ENCODE peak calls at places on chromosomes 12 and 14, in seven cellular contexts. One of them, this sample, is unnamed.

GRCh38 chr14:71665157-71665556 is 267.1 kb upstream of the RGS6 start:
- DNase-seq in activated CD8-positive, alpha-beta memory T cell treated with anti-CD3 and anti-CD28 coated beads for 48 hours: no peak
- DNase-seq in stimulated activated naive B cell treated with anti-CD40 and anti-IgM and Interleukin-4, amounts not matched to agents 10 μg/mL and 1 μg/mL and 100 μg/mL, for 72 hours: no peak
- DNase-seq in posterior cingulate gyrus: no peak
- DNase-seq in smooth muscle cell of the brain vasculature: no peak
- DNase-seq in GM20000: no peak
- DNase-seq in GM23338: no peak
- DNase-seq in this sample: no peak

GRCh38 chr14:100537701-100538565 is 49.3 kb downstream of the BEGAIN start:
- DNase-seq in activated CD8-positive, alpha-beta memory T cell treated with anti-CD3 and anti-CD28 coated beads for 48 hours: no peak
- DNase-seq in stimulated activated naive B cell treated with anti-CD40 and anti-IgM and Interleukin-4, amounts not matched to agents 10 μg/mL and 1 μg/mL and 100 μg/mL, for 72 hours: no peak
- DNase-seq in posterior cingulate gyrus: peak; percentile 94
- DNase-seq in smooth muscle cell of the brain vasculature: no peak
- DNase-seq in GM20000: peak; percentile 33
- DNase-seq in GM23338: peak; percentile 52
- DNase-seq in this sample: no peak

GRCh38 chr12:80553316-80553715 is 109.3 kb downstream of the PTPRQ start:
- DNase-seq in activated CD8-positive, alpha-beta memory T cell treated with anti-CD3 and anti-CD28 coated beads for 48 hours: no peak
- DNase-seq in stimulated activated naive B cell treated with anti-CD40 and anti-IgM and Interleukin-4, amounts not matched to agents 10 μg/mL and 1 μg/mL and 100 μg/mL, for 72 hours: no peak
- DNase-seq in posterior cingulate gyrus: no peak
- DNase-seq in smooth muscle cell of the brain vasculature: peak; percentile 36
- DNase-seq in GM20000: no peak
- DNase-seq in GM23338: no peak
- DNase-seq in this sample: no peak

GRCh38 chr12:58358369-58358768 is 417.0 kb downstream of the ATP23 start:
- DNase-seq in activated CD8-positive, alpha-beta memory T cell treated with anti-CD3 and anti-CD28 coated beads for 48 hours: no peak
- DNase-seq in stimulated activated naive B cell treated with anti-CD40 and anti-IgM and Interleukin-4, amounts not matched to agents 10 μg/mL and 1 μg/mL and 100 μg/mL, for 72 hours: no peak
- DNase-seq in posterior cingulate gyrus: no peak
- DNase-seq in smooth muscle cell of the brain vasculature: no peak
- DNase-seq in GM20000: no peak
- DNase-seq in GM23338: no peak
- DNase-seq in this sample: no peak

GRCh38 chr14:35533357-35534129 is 421 bp upstream of the INSM2 start:
- DNase-seq in activated CD8-positive, alpha-beta memory T cell treated with anti-CD3 and anti-CD28 coated beads for 48 hours: peak; percentile 59
- DNase-seq in stimulated activated naive B cell treated with anti-CD40 and anti-IgM and Interleukin-4, amounts not matched to agents 10 μg/mL and 1 μg/mL and 100 μg/mL, for 72 hours: peak; percentile 39
- DNase-seq in posterior cingulate gyrus: peak; percentile 95
- DNase-seq in smooth muscle cell of the brain vasculature: no peak
- DNase-seq in GM20000: peak; percentile 81
- DNase-seq in GM23338: peak; percentile 92
- DNase-seq in this sample: peak; percentile 90

GRCh38 chr14:95363468-95363954 is 43.8 kb upstream of the CLMN start:
- DNase-seq in activated CD8-positive, alpha-beta memory T cell treated with anti-CD3 and anti-CD28 coated beads for 48 hours: no peak
- DNase-seq in stimulated activated naive B cell treated with anti-CD40 and anti-IgM and Interleukin-4, amounts not matched to agents 10 μg/mL and 1 μg/mL and 100 μg/mL, for 72 hours: no peak
- DNase-seq in posterior cingulate gyrus: no peak
- DNase-seq in smooth muscle cell of the brain vasculature: no peak
- DNase-seq in GM20000: peak; percentile 53
- DNase-seq in GM23338: no peak
- DNase-seq in this sample: no peak

GRCh38 chr14:35337557-35338255 is 45.5 kb downstream of the PSMA6 start:
- DNase-seq in activated CD8-positive, alpha-beta memory T cell treated with anti-CD3 and anti-CD28 coated beads for 48 hours: no peak
- DNase-seq in stimulated activated naive B cell treated with anti-CD40 and anti-IgM and Interleukin-4, amounts not matched to agents 10 μg/mL and 1 μg/mL and 100 μg/mL, for 72 hours: no peak
- DNase-seq in posterior cingulate gyrus: no peak
- DNase-seq in smooth muscle cell of the brain vasculature: no peak
- DNase-seq in GM20000: no peak
- DNase-seq in GM23338: peak; percentile 65
- DNase-seq in this sample: peak; percentile 79

GRCh38 chr14:33567003-33567735 is 383.7 kb downstream of the EGLN3 start:
- DNase-seq in activated CD8-positive, alpha-beta memory T cell treated with anti-CD3 and anti-CD28 coated beads for 48 hours: no peak
- DNase-seq in stimulated activated naive B cell treated with anti-CD40 and anti-IgM and Interleukin-4, amounts not matched to agents 10 μg/mL and 1 μg/mL and 100 μg/mL, for 72 hours: no peak
- DNase-seq in posterior cingulate gyrus: no peak
- DNase-seq in smooth muscle cell of the brain vasculature: no peak
- DNase-seq in GM20000: no peak
- DNase-seq in GM23338: no peak
- DNase-seq in this sample: no peak

GRCh38 chr14:69483765-69484443 is 624 bp upstream of the PLEKHD1 start:
- DNase-seq in activated CD8-positive, alpha-beta memory T cell treated with anti-CD3 and anti-CD28 coated beads for 48 hours: no peak
- DNase-seq in stimulated activated naive B cell treated with anti-CD40 and anti-IgM and Interleukin-4, amounts not matched to agents 10 μg/mL and 1 μg/mL and 100 μg/mL, for 72 hours: no peak
- DNase-seq in posterior cingulate gyrus: peak; percentile 87
- DNase-seq in smooth muscle cell of the brain vasculature: no peak
- DNase-seq in GM20000: peak; percentile 44
- DNase-seq in GM23338: peak; percentile 73
- DNase-seq in this sample: peak; percentile 69

GRCh38 chr12:92721130-92721529 is 18.3 kb downstream of the PLEKHG7 start:
- DNase-seq in activated CD8-positive, alpha-beta memory T cell treated with anti-CD3 and anti-CD28 coated beads for 48 hours: no peak
- DNase-seq in stimulated activated naive B cell treated with anti-CD40 and anti-IgM and Interleukin-4, amounts not matched to agents 10 μg/mL and 1 μg/mL and 100 μg/mL, for 72 hours: no peak
- DNase-seq in posterior cingulate gyrus: no peak
- DNase-seq in smooth muscle cell of the brain vasculature: no peak
- DNase-seq in GM20000: no peak
- DNase-seq in GM23338: no peak
- DNase-seq in this sample: peak; percentile 20

GRCh38 chr14:96261772-96262485 is 5.9 kb downstream of the BDKRB1 start:
- DNase-seq in activated CD8-positive, alpha-beta memory T cell treated with anti-CD3 and anti-CD28 coated beads for 48 hours: no peak
- DNase-seq in stimulated activated naive B cell treated with anti-CD40 and anti-IgM and Interleukin-4, amounts not matched to agents 10 μg/mL and 1 μg/mL and 100 μg/mL, for 72 hours: no peak
- DNase-seq in posterior cingulate gyrus: no peak
- DNase-seq in smooth muscle cell of the brain vasculature: no peak
- DNase-seq in GM20000: no peak
- DNase-seq in GM23338: no peak
- DNase-seq in this sample: no peak

GRCh38 chr14:59478540-59478939 is 5.7 kb downstream of the L3HYPDH start:
- DNase-seq in activated CD8-positive, alpha-beta memory T cell treated with anti-CD3 and anti-CD28 coated beads for 48 hours: no peak
- DNase-seq in stimulated activated naive B cell treated with anti-CD40 and anti-IgM and Interleukin-4, amounts not matched to agents 10 μg/mL and 1 μg/mL and 100 μg/mL, for 72 hours: no peak
- DNase-seq in posterior cingulate gyrus: no peak
- DNase-seq in smooth muscle cell of the brain vasculature: no peak
- DNase-seq in GM20000: no peak
- DNase-seq in GM23338: no peak
- DNase-seq in this sample: no peak

GRCh38 chr12:108126990-108127468 is 2.1 kb upstream of the WSCD2 start:
- DNase-seq in activated CD8-positive, alpha-beta memory T cell treated with anti-CD3 and anti-CD28 coated beads for 48 hours: no peak
- DNase-seq in stimulated activated naive B cell treated with anti-CD40 and anti-IgM and Interleukin-4, amounts not matched to agents 10 μg/mL and 1 μg/mL and 100 μg/mL, for 72 hours: no peak
- DNase-seq in posterior cingulate gyrus: no peak
- DNase-seq in smooth muscle cell of the brain vasculature: no peak
- DNase-seq in GM20000: no peak
- DNase-seq in GM23338: no peak
- DNase-seq in this sample: no peak

GRCh38 chr12:104585448-104586055 is 128.8 kb downstream of the CHST11 start:
- DNase-seq in activated CD8-positive, alpha-beta memory T cell treated with anti-CD3 and anti-CD28 coated beads for 48 hours: no peak
- DNase-seq in stimulated activated naive B cell treated with anti-CD40 and anti-IgM and Interleukin-4, amounts not matched to agents 10 μg/mL and 1 μg/mL and 100 μg/mL, for 72 hours: no peak
- DNase-seq in posterior cingulate gyrus: no peak
- DNase-seq in smooth muscle cell of the brain vasculature: no peak
- DNase-seq in GM20000: no peak
- DNase-seq in GM23338: no peak
- DNase-seq in this sample: no peak

GRCh38 chr12:56684745-56685369 is 3.2 kb downstream of the PTGES3 start:
- DNase-seq in activated CD8-positive, alpha-beta memory T cell treated with anti-CD3 and anti-CD28 coated beads for 48 hours: no peak
- DNase-seq in stimulated activated naive B cell treated with anti-CD40 and anti-IgM and Interleukin-4, amounts not matched to agents 10 μg/mL and 1 μg/mL and 100 μg/mL, for 72 hours: no peak
- DNase-seq in posterior cingulate gyrus: no peak
- DNase-seq in smooth muscle cell of the brain vasculature: no peak
- DNase-seq in GM20000: no peak
- DNase-seq in GM23338: no peak
- DNase-seq in this sample: peak; percentile 45

GRCh38 chr12:1277905-1278304 is 286.9 kb downstream of the ERC1 start:
- DNase-seq in activated CD8-positive, alpha-beta memory T cell treated with anti-CD3 and anti-CD28 coated beads for 48 hours: no peak
- DNase-seq in stimulated activated naive B cell treated with anti-CD40 and anti-IgM and Interleukin-4, amounts not matched to agents 10 μg/mL and 1 μg/mL and 100 μg/mL, for 72 hours: no peak
- DNase-seq in posterior cingulate gyrus: no peak
- DNase-seq in smooth muscle cell of the brain vasculature: no peak
- DNase-seq in GM20000: no peak
- DNase-seq in GM23338: no peak
- DNase-seq in this sample: peak; percentile 19

GRCh38 chr12:29818925-29819324 is 35.2 kb upstream of the TMTC1 start:
- DNase-seq in activated CD8-positive, alpha-beta memory T cell treated with anti-CD3 and anti-CD28 coated beads for 48 hours: no peak
- DNase-seq in stimulated activated naive B cell treated with anti-CD40 and anti-IgM and Interleukin-4, amounts not matched to agents 10 μg/mL and 1 μg/mL and 100 μg/mL, for 72 hours: no peak
- DNase-seq in posterior cingulate gyrus: no peak
- DNase-seq in smooth muscle cell of the brain vasculature: no peak
- DNase-seq in GM20000: no peak
- DNase-seq in GM23338: no peak
- DNase-seq in this sample: no peak

GRCh38 chr12:56522486-56523193 is 1.0 kb downstream of the RBMS2 start:
- DNase-seq in activated CD8-positive, alpha-beta memory T cell treated with anti-CD3 and anti-CD28 coated beads for 48 hours: no peak
- DNase-seq in stimulated activated naive B cell treated with anti-CD40 and anti-IgM and Interleukin-4, amounts not matched to agents 10 μg/mL and 1 μg/mL and 100 μg/mL, for 72 hours: no peak
- DNase-seq in posterior cingulate gyrus: no peak
- DNase-seq in smooth muscle cell of the brain vasculature: no peak
- DNase-seq in GM20000: no peak
- DNase-seq in GM23338: peak; percentile 60
- DNase-seq in this sample: peak; percentile 16

GRCh38 chr14:68157971-68158371 is 338.4 kb downstream of the RAD51B start:
- DNase-seq in activated CD8-positive, alpha-beta memory T cell treated with anti-CD3 and anti-CD28 coated beads for 48 hours: no peak
- DNase-seq in stimulated activated naive B cell treated with anti-CD40 and anti-IgM and Interleukin-4, amounts not matched to agents 10 μg/mL and 1 μg/mL and 100 μg/mL, for 72 hours: no peak
- DNase-seq in posterior cingulate gyrus: no peak
- DNase-seq in smooth muscle cell of the brain vasculature: no peak
- DNase-seq in GM20000: no peak
- DNase-seq in GM23338: no peak
- DNase-seq in this sample: no peak

GRCh38 chr14:93946104-93946503 is 19.0 kb downstream of the FAM181A start:
- DNase-seq in activated CD8-positive, alpha-beta memory T cell treated with anti-CD3 and anti-CD28 coated beads for 48 hours: no peak
- DNase-seq in stimulated activated naive B cell treated with anti-CD40 and anti-IgM and Interleukin-4, amounts not matched to agents 10 μg/mL and 1 μg/mL and 100 μg/mL, for 72 hours: no peak
- DNase-seq in posterior cingulate gyrus: peak; percentile 13
- DNase-seq in smooth muscle cell of the brain vasculature: no peak
- DNase-seq in GM20000: no peak
- DNase-seq in GM23338: no peak
- DNase-seq in this sample: no peak

GRCh38 chr14:104820669-104821228 is 19.8 kb downstream of the ZBTB42 start:
- DNase-seq in activated CD8-positive, alpha-beta memory T cell treated with anti-CD3 and anti-CD28 coated beads for 48 hours: no peak
- DNase-seq in stimulated activated naive B cell treated with anti-CD40 and anti-IgM and Interleukin-4, amounts not matched to agents 10 μg/mL and 1 μg/mL and 100 μg/mL, for 72 hours: no peak
- DNase-seq in posterior cingulate gyrus: peak; percentile 96
- DNase-seq in smooth muscle cell of the brain vasculature: no peak
- DNase-seq in GM20000: no peak
- DNase-seq in GM23338: peak; percentile 79
- DNase-seq in this sample: peak; percentile 87

GRCh38 chr12:14959916-14960315 is 1.5 kb downstream of the ARHGDIB start:
- DNase-seq in activated CD8-positive, alpha-beta memory T cell treated with anti-CD3 and anti-CD28 coated beads for 48 hours: no peak
- DNase-seq in stimulated activated naive B cell treated with anti-CD40 and anti-IgM and Interleukin-4, amounts not matched to agents 10 μg/mL and 1 μg/mL and 100 μg/mL, for 72 hours: no peak
- DNase-seq in posterior cingulate gyrus: no peak
- DNase-seq in smooth muscle cell of the brain vasculature: no peak
- DNase-seq in GM20000: no peak
- DNase-seq in GM23338: no peak
- DNase-seq in this sample: no peak

GRCh38 chr14:100902295-100902694 is 1.2 kb downstream of the RTL1 start:
- DNase-seq in activated CD8-positive, alpha-beta memory T cell treated with anti-CD3 and anti-CD28 coated beads for 48 hours: no peak
- DNase-seq in stimulated activated naive B cell treated with anti-CD40 and anti-IgM and Interleukin-4, amounts not matched to agents 10 μg/mL and 1 μg/mL and 100 μg/mL, for 72 hours: no peak
- DNase-seq in posterior cingulate gyrus: peak; percentile 36
- DNase-seq in smooth muscle cell of the brain vasculature: no peak
- DNase-seq in GM20000: no peak
- DNase-seq in GM23338: peak; percentile 71
- DNase-seq in this sample: peak; percentile 66

GRCh38 chr12:124567035-124567672 is at the start of gene NCOR2:
- DNase-seq in activated CD8-positive, alpha-beta memory T cell treated with anti-CD3 and anti-CD28 coated beads for 48 hours: peak; percentile 52
- DNase-seq in stimulated activated naive B cell treated with anti-CD40 and anti-IgM and Interleukin-4, amounts not matched to agents 10 μg/mL and 1 μg/mL and 100 μg/mL, for 72 hours: no peak
- DNase-seq in posterior cingulate gyrus: no peak
- DNase-seq in smooth muscle cell of the brain vasculature: no peak
- DNase-seq in GM20000: peak; percentile 84
- DNase-seq in GM23338: peak; percentile 64
- DNase-seq in this sample: no peak

GRCh38 chr12:111455448-111456320 is 50.0 kb downstream of the SH2B3 start:
- DNase-seq in activated CD8-positive, alpha-beta memory T cell treated with anti-CD3 and anti-CD28 coated beads for 48 hours: no peak
- DNase-seq in stimulated activated naive B cell treated with anti-CD40 and anti-IgM and Interleukin-4, amounts not matched to agents 10 μg/mL and 1 μg/mL and 100 μg/mL, for 72 hours: no peak
- DNase-seq in posterior cingulate gyrus: peak; percentile 89
- DNase-seq in smooth muscle cell of the brain vasculature: no peak
- DNase-seq in GM20000: no peak
- DNase-seq in GM23338: no peak
- DNase-seq in this sample: no peak

GRCh38 chr14:101112351-101113107 is 209.0 kb upstream of the RTL1 start:
- DNase-seq in activated CD8-positive, alpha-beta memory T cell treated with anti-CD3 and anti-CD28 coated beads for 48 hours: no peak
- DNase-seq in stimulated activated naive B cell treated with anti-CD40 and anti-IgM and Interleukin-4, amounts not matched to agents 10 μg/mL and 1 μg/mL and 100 μg/mL, for 72 hours: no peak
- DNase-seq in posterior cingulate gyrus: peak; percentile 80
- DNase-seq in smooth muscle cell of the brain vasculature: no peak
- DNase-seq in GM20000: no peak
- DNase-seq in GM23338: no peak
- DNase-seq in this sample: no peak

GRCh38 chr14:51291016-51291415 is 51.0 kb downstream of the TMX1 start:
- DNase-seq in activated CD8-positive, alpha-beta memory T cell treated with anti-CD3 and anti-CD28 coated beads for 48 hours: no peak
- DNase-seq in stimulated activated naive B cell treated with anti-CD40 and anti-IgM and Interleukin-4, amounts not matched to agents 10 μg/mL and 1 μg/mL and 100 μg/mL, for 72 hours: no peak
- DNase-seq in posterior cingulate gyrus: no peak
- DNase-seq in smooth muscle cell of the brain vasculature: no peak
- DNase-seq in GM20000: no peak
- DNase-seq in GM23338: no peak
- DNase-seq in this sample: no peak

GRCh38 chr12:52321433-52321832 is 235 bp upstream of the KRT83 start:
- DNase-seq in activated CD8-positive, alpha-beta memory T cell treated with anti-CD3 and anti-CD28 coated beads for 48 hours: no peak
- DNase-seq in stimulated activated naive B cell treated with anti-CD40 and anti-IgM and Interleukin-4, amounts not matched to agents 10 μg/mL and 1 μg/mL and 100 μg/mL, for 72 hours: no peak
- DNase-seq in posterior cingulate gyrus: no peak
- DNase-seq in smooth muscle cell of the brain vasculature: no peak
- DNase-seq in GM20000: peak; percentile 13
- DNase-seq in GM23338: no peak
- DNase-seq in this sample: no peak

GRCh38 chr12:101795786-101796185 is 35.0 kb downstream of the GNPTAB start:
- DNase-seq in activated CD8-positive, alpha-beta memory T cell treated with anti-CD3 and anti-CD28 coated beads for 48 hours: no peak
- DNase-seq in stimulated activated naive B cell treated with anti-CD40 and anti-IgM and Interleukin-4, amounts not matched to agents 10 μg/mL and 1 μg/mL and 100 μg/mL, for 72 hours: peak; percentile 21
- DNase-seq in posterior cingulate gyrus: no peak
- DNase-seq in smooth muscle cell of the brain vasculature: no peak
- DNase-seq in GM20000: no peak
- DNase-seq in GM23338: peak; percentile 14
- DNase-seq in this sample: no peak

GRCh38 chr14:101029668-101030290 is 126.3 kb upstream of the RTL1 start:
- DNase-seq in activated CD8-positive, alpha-beta memory T cell treated with anti-CD3 and anti-CD28 coated beads for 48 hours: no peak
- DNase-seq in stimulated activated naive B cell treated with anti-CD40 and anti-IgM and Interleukin-4, amounts not matched to agents 10 μg/mL and 1 μg/mL and 100 μg/mL, for 72 hours: no peak
- DNase-seq in posterior cingulate gyrus: peak; percentile 64
- DNase-seq in smooth muscle cell of the brain vasculature: no peak
- DNase-seq in GM20000: no peak
- DNase-seq in GM23338: no peak
- DNase-seq in this sample: no peak

GRCh38 chr12:31238764-31239387 is 87.1 kb downstream of the SINHCAF start:
- DNase-seq in activated CD8-positive, alpha-beta memory T cell treated with anti-CD3 and anti-CD28 coated beads for 48 hours: peak; percentile 12
- DNase-seq in stimulated activated naive B cell treated with anti-CD40 and anti-IgM and Interleukin-4, amounts not matched to agents 10 μg/mL and 1 μg/mL and 100 μg/mL, for 72 hours: peak; percentile 51
- DNase-seq in posterior cingulate gyrus: peak; percentile 90
- DNase-seq in smooth muscle cell of the brain vasculature: peak; percentile 33
- DNase-seq in GM20000: peak; percentile 78
- DNase-seq in GM23338: peak; percentile 83
- DNase-seq in this sample: peak; percentile 65

GRCh38 chr12:27185234-27186045 is 58.6 kb upstream of the STK38L start:
- DNase-seq in activated CD8-positive, alpha-beta memory T cell treated with anti-CD3 and anti-CD28 coated beads for 48 hours: no peak
- DNase-seq in stimulated activated naive B cell treated with anti-CD40 and anti-IgM and Interleukin-4, amounts not matched to agents 10 μg/mL and 1 μg/mL and 100 μg/mL, for 72 hours: peak; percentile 30
- DNase-seq in posterior cingulate gyrus: no peak
- DNase-seq in smooth muscle cell of the brain vasculature: no peak
- DNase-seq in GM20000: peak; percentile 42
- DNase-seq in GM23338: no peak
- DNase-seq in this sample: no peak

GRCh38 chr12:31494455-31494854 is 96.5 kb downstream of the DENND5B start:
- DNase-seq in activated CD8-positive, alpha-beta memory T cell treated with anti-CD3 and anti-CD28 coated beads for 48 hours: no peak
- DNase-seq in stimulated activated naive B cell treated with anti-CD40 and anti-IgM and Interleukin-4, amounts not matched to agents 10 μg/mL and 1 μg/mL and 100 μg/mL, for 72 hours: no peak
- DNase-seq in posterior cingulate gyrus: no peak
- DNase-seq in smooth muscle cell of the brain vasculature: no peak
- DNase-seq in GM20000: no peak
- DNase-seq in GM23338: no peak
- DNase-seq in this sample: no peak

GRCh38 chr12:77033658-77034164 is 31.7 kb downstream of the E2F7 start:
- DNase-seq in activated CD8-positive, alpha-beta memory T cell treated with anti-CD3 and anti-CD28 coated beads for 48 hours: no peak
- DNase-seq in stimulated activated naive B cell treated with anti-CD40 and anti-IgM and Interleukin-4, amounts not matched to agents 10 μg/mL and 1 μg/mL and 100 μg/mL, for 72 hours: no peak
- DNase-seq in posterior cingulate gyrus: no peak
- DNase-seq in smooth muscle cell of the brain vasculature: no peak
- DNase-seq in GM20000: no peak
- DNase-seq in GM23338: no peak
- DNase-seq in this sample: no peak

GRCh38 chr14:64971890-64972785 is at the start of gene RAB15:
- DNase-seq in activated CD8-positive, alpha-beta memory T cell treated with anti-CD3 and anti-CD28 coated beads for 48 hours: no peak
- DNase-seq in stimulated activated naive B cell treated with anti-CD40 and anti-IgM and Interleukin-4, amounts not matched to agents 10 μg/mL and 1 μg/mL and 100 μg/mL, for 72 hours: no peak
- DNase-seq in posterior cingulate gyrus: no peak
- DNase-seq in smooth muscle cell of the brain vasculature: no peak
- DNase-seq in GM20000: peak; percentile 79
- DNase-seq in GM23338: peak; percentile 57
- DNase-seq in this sample: no peak

This sample was measured in ELF-1.